ENCODE peak calls at places on chromosomes 4 and X, in five cellular contexts. One of them, this sample, is unnamed.

GRCh38 chr4:125741825-125742452 is 427.2 kb downstream of the FAT4 start:
- DNase-seq in CD4-positive, alpha-beta T cell: no peak
- DNase-seq in tibial nerve: no peak
- DNase-seq in cardiac muscle cell: no peak
- DNase-seq in psoas muscle: no peak
- DNase-seq in this sample: no peak

GRCh38 chrX:30874851-30875250 is 14.2 kb downstream of the TAB3 start:
- DNase-seq in cardiac muscle cell: no peak
- DNase-seq in psoas muscle: no peak
- DNase-seq in CD4-positive, alpha-beta T cell: no peak
- DNase-seq in tibial nerve: no peak
- DNase-seq in this sample: no peak

GRCh38 chrX:133177202-133177601 is 41.0 kb downstream of the TFDP3 start:
- DNase-seq in cardiac muscle cell: no peak
- DNase-seq in psoas muscle: no peak
- DNase-seq in CD4-positive, alpha-beta T cell: no peak
- DNase-seq in tibial nerve: no peak
- DNase-seq in this sample: no peak

GRCh38 chr4:82491251-82491960 is 61.0 kb downstream of the ENOPH1 start:
- DNase-seq in cardiac muscle cell: no peak
- DNase-seq in CD4-positive, alpha-beta T cell: no peak
- DNase-seq in psoas muscle: no peak
- DNase-seq in tibial nerve: no peak
- DNase-seq in this sample: no peak

GRCh38 chr4:187333151-187333550 is 609.5 kb upstream of the FAT1 start:
- DNase-seq in cardiac muscle cell: no peak
- DNase-seq in tibial nerve: no peak
- DNase-seq in psoas muscle: no peak
- DNase-seq in CD4-positive, alpha-beta T cell: no peak
- DNase-seq in this sample: no peak

GRCh38 chr4:61541474-61541873 is 341.3 kb downstream of the ADGRL3 start:
- DNase-seq in CD4-positive, alpha-beta T cell: no peak
- DNase-seq in cardiac muscle cell: peak; percentile 41
- DNase-seq in tibial nerve: no peak
- DNase-seq in psoas muscle: no peak
- DNase-seq in this sample: no peak

GRCh38 chrX:49187028-49187394 is 838 bp upstream of the PRICKLE3 start:
- DNase-seq in psoas muscle: no peak
- DNase-seq in tibial nerve: no peak
- DNase-seq in cardiac muscle cell: peak; percentile 17
- DNase-seq in CD4-positive, alpha-beta T cell: no peak
- DNase-seq in this sample: no peak

GRCh38 chr4:1248262-1249147 is at the start of gene CTBP1:
- DNase-seq in psoas muscle: peak; percentile 91
- DNase-seq in CD4-positive, alpha-beta T cell: peak; percentile 88
- DNase-seq in cardiac muscle cell: peak; percentile 91
- DNase-seq in tibial nerve: peak; percentile 60
- DNase-seq in this sample: peak; percentile 94

GRCh38 chrX:100316987-100317386 is 93.1 kb downstream of the PCDH19 start:
- DNase-seq in psoas muscle: no peak
- DNase-seq in cardiac muscle cell: no peak
- DNase-seq in tibial nerve: no peak
- DNase-seq in CD4-positive, alpha-beta T cell: no peak
- DNase-seq in this sample: no peak

GRCh38 chrX:30364229-30364628 is 55.0 kb upstream of the NR0B1 start:
- DNase-seq in cardiac muscle cell: no peak
- DNase-seq in psoas muscle: no peak
- DNase-seq in tibial nerve: no peak
- DNase-seq in CD4-positive, alpha-beta T cell: no peak
- DNase-seq in this sample: no peak

GRCh38 chr4:158122501-158122900 is 50.3 kb downstream of the GASK1B start:
- DNase-seq in tibial nerve: no peak
- DNase-seq in cardiac muscle cell: no peak
- DNase-seq in psoas muscle: no peak
- DNase-seq in CD4-positive, alpha-beta T cell: no peak
- DNase-seq in this sample: no peak

GRCh38 chr4:26320159-26320452 is 708 bp upstream of the RBPJ start:
- DNase-seq in CD4-positive, alpha-beta T cell: no peak
- DNase-seq in cardiac muscle cell: no peak
- DNase-seq in psoas muscle: no peak
- DNase-seq in tibial nerve: no peak
- DNase-seq in this sample: no peak

GRCh38 chr4:26320453-26321325 is at the start of gene RBPJ:
- DNase-seq in psoas muscle: peak; percentile 94
- DNase-seq in cardiac muscle cell: peak; percentile 97
- DNase-seq in CD4-positive, alpha-beta T cell: peak; percentile 74
- DNase-seq in tibial nerve: peak; percentile 76
- DNase-seq in this sample: peak; percentile 98

GRCh38 chr4:26317766-26318165 is 3.0 kb upstream of the RBPJ start:
- DNase-seq in cardiac muscle cell: no peak
- DNase-seq in CD4-positive, alpha-beta T cell: no peak
- DNase-seq in tibial nerve: no peak
- DNase-seq in psoas muscle: no peak
- DNase-seq in this sample: no peak

GRCh38 chr4:26321326-26322276 is 787 bp downstream of the RBPJ start:
- DNase-seq in psoas muscle: peak; percentile 58
- DNase-seq in CD4-positive, alpha-beta T cell: peak; percentile 29
- DNase-seq in cardiac muscle cell: peak; percentile 35
- DNase-seq in tibial nerve: no peak
- DNase-seq in this sample: no peak

GRCh38 chr4:26319467-26320158 is 1.2 kb upstream of the RBPJ start:
- DNase-seq in tibial nerve: peak; percentile 97
- DNase-seq in psoas muscle: peak; percentile 99
- DNase-seq in cardiac muscle cell: peak; percentile 100
- DNase-seq in CD4-positive, alpha-beta T cell: peak; percentile 94
- DNase-seq in this sample: peak; percentile 99
- TF ChIP-seq CTCF in tibial nerve: no peak
- TF ChIP-seq CTCF in psoas muscle: no peak
- TF ChIP-seq CTCF in cardiac muscle cell: no peak
- TF ChIP-seq CTCF in CD4-positive, alpha-beta T cell: no peak
- TF ChIP-seq CTCF in this sample: peak; percentile 7

GRCh38 chr4:58061967-58062366 is 951.8 kb upstream of the IGFBP7 start:
- DNase-seq in tibial nerve: no peak
- DNase-seq in psoas muscle: no peak
- DNase-seq in CD4-positive, alpha-beta T cell: no peak
- DNase-seq in cardiac muscle cell: no peak
- DNase-seq in this sample: no peak
- TF ChIP-seq CTCF in tibial nerve: no peak
- TF ChIP-seq CTCF in psoas muscle: no peak
- TF ChIP-seq CTCF in CD4-positive, alpha-beta T cell: no peak
- TF ChIP-seq CTCF in cardiac muscle cell: no peak
- TF ChIP-seq CTCF in this sample: no peak

DNA sequence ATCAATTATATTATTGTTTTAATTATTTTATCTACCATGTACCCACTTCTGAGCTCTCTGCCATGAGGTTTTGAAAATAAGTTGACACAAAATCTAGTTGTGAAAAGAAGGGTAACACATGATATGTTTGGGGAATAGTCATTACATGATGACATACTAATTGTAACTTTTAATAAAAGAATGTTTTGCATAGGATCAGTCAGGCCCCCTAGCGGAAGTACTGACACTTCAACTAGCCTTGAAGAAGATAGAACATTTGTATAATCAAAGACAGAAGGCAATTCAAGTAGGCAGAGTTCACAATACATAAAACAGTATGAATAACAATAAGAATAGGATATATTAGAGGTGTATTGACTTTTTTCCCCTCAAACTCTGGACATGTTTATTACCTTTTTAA is 1191.0 kb upstream of the AGA start:
- DNase-seq in tibial nerve: no peak
- DNase-seq in CD4-positive, alpha-beta T cell: no peak
- DNase-seq in cardiac muscle cell: no peak
- DNase-seq in psoas muscle: no peak
- DNase-seq in this sample: no peak
- TF ChIP-seq CTCF in tibial nerve: no peak
- TF ChIP-seq CTCF in CD4-positive, alpha-beta T cell: no peak
- TF ChIP-seq CTCF in cardiac muscle cell: no peak
- TF ChIP-seq CTCF in psoas muscle: no peak
- TF ChIP-seq CTCF in this sample: no peak

GRCh38 chr4:64384237-64385176 is 24.7 kb downstream of the TECRL start:
- DNase-seq in CD4-positive, alpha-beta T cell: no peak
- DNase-seq in cardiac muscle cell: no peak
- DNase-seq in psoas muscle: peak; percentile 31
- DNase-seq in tibial nerve: no peak
- DNase-seq in this sample: no peak
- TF ChIP-seq CTCF in CD4-positive, alpha-beta T cell: no peak
- TF ChIP-seq CTCF in cardiac muscle cell: no peak
- TF ChIP-seq CTCF in psoas muscle: no peak
- TF ChIP-seq CTCF in tibial nerve: no peak
- TF ChIP-seq CTCF in this sample: no peak

DNA sequence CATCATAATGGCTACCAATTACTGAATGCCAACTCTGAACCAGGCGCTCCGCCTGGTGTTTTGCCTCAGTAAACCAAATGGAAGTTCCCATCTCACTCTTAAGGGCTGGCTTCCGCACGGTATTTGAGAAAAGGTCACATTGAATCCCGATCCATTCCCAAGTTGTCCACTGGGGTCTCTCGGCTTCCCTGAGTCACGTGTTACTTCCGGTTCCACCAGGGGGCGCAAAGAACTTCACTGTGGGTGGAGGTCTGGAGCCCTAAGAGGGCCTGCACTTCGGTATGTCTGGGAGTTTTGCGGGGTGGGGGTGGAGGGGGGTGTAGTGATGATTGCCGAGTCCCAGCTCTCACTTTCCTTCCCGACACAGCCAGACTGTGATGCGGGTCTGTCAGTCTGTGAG is 13.4 kb upstream of the NHS start:
- DNase-seq in psoas muscle: no peak
- DNase-seq in cardiac muscle cell: no peak
- DNase-seq in tibial nerve: no peak
- DNase-seq in CD4-positive, alpha-beta T cell: no peak
- DNase-seq in this sample: no peak
- TF ChIP-seq CTCF in psoas muscle: no peak
- TF ChIP-seq CTCF in cardiac muscle cell: no peak
- TF ChIP-seq CTCF in tibial nerve: no peak
- TF ChIP-seq CTCF in CD4-positive, alpha-beta T cell: no peak
- TF ChIP-seq CTCF in this sample: peak; percentile 32

GRCh38 chr4:18171896-18172295 is 150.3 kb upstream of the LCORL start:
- DNase-seq in cardiac muscle cell: no peak
- DNase-seq in tibial nerve: no peak
- DNase-seq in CD4-positive, alpha-beta T cell: no peak
- DNase-seq in psoas muscle: no peak
- DNase-seq in this sample: no peak

GRCh38 chr4:18167831-18168230 is 146.3 kb upstream of the LCORL start:
- DNase-seq in psoas muscle: no peak
- DNase-seq in CD4-positive, alpha-beta T cell: no peak
- DNase-seq in tibial nerve: no peak
- DNase-seq in cardiac muscle cell: no peak
- DNase-seq in this sample: no peak

GRCh38 chr4:18162453-18162852 is 140.9 kb upstream of the LCORL start:
- DNase-seq in psoas muscle: no peak
- DNase-seq in cardiac muscle cell: no peak
- DNase-seq in tibial nerve: no peak
- DNase-seq in CD4-positive, alpha-beta T cell: no peak
- DNase-seq in this sample: no peak

GRCh38 chr4:18166925-18167324 is 145.4 kb upstream of the LCORL start:
- DNase-seq in cardiac muscle cell: no peak
- DNase-seq in tibial nerve: no peak
- DNase-seq in psoas muscle: no peak
- DNase-seq in CD4-positive, alpha-beta T cell: no peak
- DNase-seq in this sample: no peak
- TF ChIP-seq CTCF in cardiac muscle cell: no peak
- TF ChIP-seq CTCF in tibial nerve: no peak
- TF ChIP-seq CTCF in psoas muscle: no peak
- TF ChIP-seq CTCF in CD4-positive, alpha-beta T cell: no peak
- TF ChIP-seq CTCF in this sample: no peak

DNA sequence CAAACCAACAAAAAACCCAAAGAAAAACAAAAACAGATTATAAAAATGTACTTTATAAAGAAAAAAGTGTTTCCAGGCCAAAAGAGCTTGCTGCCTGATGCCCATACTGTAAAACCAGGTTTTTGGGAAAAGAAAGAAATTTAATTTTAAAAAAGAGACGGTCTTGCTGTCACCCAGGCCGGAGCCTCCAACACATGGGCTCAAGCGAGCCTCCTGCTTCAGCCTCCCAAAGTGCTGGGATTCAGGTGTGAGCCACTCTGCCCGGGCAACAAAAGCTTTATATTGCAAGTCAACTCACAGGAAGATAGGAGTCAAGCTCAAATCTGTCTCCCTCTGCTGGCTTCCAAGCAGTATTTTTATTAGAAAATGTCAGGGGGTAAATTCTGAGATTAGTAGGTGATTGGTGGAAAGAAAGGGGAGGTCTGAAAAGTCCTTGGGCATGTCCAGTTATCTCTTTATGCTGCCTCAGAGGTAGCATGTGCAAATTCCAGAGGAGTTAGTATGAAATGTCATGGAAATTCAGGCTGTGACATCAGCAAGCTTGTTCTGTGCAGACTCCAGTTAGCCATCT is 39.4 kb downstream of the MGST2 start:
- DNase-seq in CD4-positive, alpha-beta T cell: no peak
- DNase-seq in cardiac muscle cell: no peak
- DNase-seq in psoas muscle: no peak
- DNase-seq in tibial nerve: no peak
- DNase-seq in this sample: no peak
- TF ChIP-seq CTCF in CD4-positive, alpha-beta T cell: no peak
- TF ChIP-seq CTCF in cardiac muscle cell: peak; percentile 19
- TF ChIP-seq CTCF in psoas muscle: peak; percentile 11
- TF ChIP-seq CTCF in tibial nerve: no peak
- TF ChIP-seq CTCF in this sample: no peak

GRCh38 chr4:27098034-27098433 is 237.4 kb downstream of the STIM2 start:
- DNase-seq in psoas muscle: no peak
- DNase-seq in cardiac muscle cell: no peak
- DNase-seq in tibial nerve: no peak
- DNase-seq in CD4-positive, alpha-beta T cell: no peak
- DNase-seq in this sample: no peak

GRCh38 chr4:27100713-27101112 is 240.1 kb downstream of the STIM2 start:
- DNase-seq in psoas muscle: no peak
- DNase-seq in tibial nerve: no peak
- DNase-seq in CD4-positive, alpha-beta T cell: no peak
- DNase-seq in cardiac muscle cell: no peak
- DNase-seq in this sample: no peak

GRCh38 chr4:27094785-27095184 is 234.1 kb downstream of the STIM2 start:
- DNase-seq in cardiac muscle cell: no peak
- DNase-seq in CD4-positive, alpha-beta T cell: no peak
- DNase-seq in psoas muscle: no peak
- DNase-seq in tibial nerve: no peak
- DNase-seq in this sample: no peak

GRCh38 chr4:27094224-27094623 is 233.6 kb downstream of the STIM2 start:
- DNase-seq in cardiac muscle cell: no peak
- DNase-seq in psoas muscle: no peak
- DNase-seq in CD4-positive, alpha-beta T cell: no peak
- DNase-seq in tibial nerve: no peak
- DNase-seq in this sample: no peak

GRCh38 chr4:27096142-27096824 is 235.6 kb downstream of the STIM2 start:
- DNase-seq in psoas muscle: no peak
- DNase-seq in CD4-positive, alpha-beta T cell: no peak
- DNase-seq in cardiac muscle cell: no peak
- DNase-seq in tibial nerve: no peak
- DNase-seq in this sample: no peak
- TF ChIP-seq CTCF in psoas muscle: no peak
- TF ChIP-seq CTCF in CD4-positive, alpha-beta T cell: no peak
- TF ChIP-seq CTCF in cardiac muscle cell: no peak
- TF ChIP-seq CTCF in tibial nerve: no peak
- TF ChIP-seq CTCF in this sample: no peak

GRCh38 chr4:103429283-103429682 is 231.1 kb upstream of the CENPE start:
- DNase-seq in psoas muscle: no peak
- DNase-seq in tibial nerve: no peak
- DNase-seq in CD4-positive, alpha-beta T cell: no peak
- DNase-seq in cardiac muscle cell: peak; percentile 14
- DNase-seq in this sample: no peak
- TF ChIP-seq CTCF in psoas muscle: no peak
- TF ChIP-seq CTCF in tibial nerve: no peak
- TF ChIP-seq CTCF in CD4-positive, alpha-beta T cell: no peak
- TF ChIP-seq CTCF in cardiac muscle cell: no peak
- TF ChIP-seq CTCF in this sample: no peak

This sample was measured in osteocyte.